ENCODE peak calls at places on chromosomes 2 and 18, in eight cellular contexts. T is lung, C is cardiac fibroblast, G is IMR-90, K is astrocyte of the spinal cord, A is GM12864, E is A549, H is tibial artery. Y is an unnamed sample.

GRCh38 chr2:196143641-196144236 is 27.6 kb downstream of the STK17B start:
- DNase-seq in H (no peak), K (peak), E (no peak), C (no peak), G (peak), T (no peak), A (no peak), Y (no peak)

GRCh38 chr18:53698907-53699306 is 525.6 kb downstream of the MBD2 start:
- DNase-seq in T (peak), A (no peak), C (peak), H (no peak), G (no peak), K (peak), E (peak), Y (peak)

GRCh38 chr2:124153713-124154112 is 128.6 kb downstream of the CNTNAP5 start:
- DNase-seq in E (no peak), G (no peak), K (no peak), C (no peak), T (no peak), A (no peak), H (no peak), Y (no peak)

GRCh38 chr18:37445368-37445767 is 120.2 kb downstream of the CELF4 start:
- DNase-seq in A (no peak), G (no peak), K (no peak), C (no peak), T (no peak), H (no peak), E (no peak), Y (no peak)

GRCh38 chr18:1213126-1213525 is 308.5 kb downstream of the ADCYAP1 start:
- DNase-seq in A (no peak), E (no peak), G (no peak), H (no peak), T (no peak), C (no peak), K (no peak), Y (no peak)

GRCh38 chr2:27753744-27754588 is 17.6 kb upstream of the MRPL33 start:
- DNase-seq in H (peak), K (peak), C (peak), T (peak), A (no peak), G (peak), E (peak), Y (peak)

GRCh38 chr2:148926291-148926961 is 51.4 kb downstream of the KIF5C start:
- DNase-seq in C (peak), H (no peak), K (peak), E (peak), G (peak), T (no peak), A (peak), Y (peak)

GRCh38 chr18:45551417-45551816 is 63.9 kb upstream of the SLC14A2 start:
- DNase-seq in G (no peak), H (no peak), E (no peak), A (no peak), T (no peak), C (no peak), K (no peak), Y (no peak)

GRCh38 chr2:232871418-232871834 is 1.4 kb downstream of the SNORC start:
- DNase-seq in G (no peak), T (no peak), C (no peak), K (no peak), H (peak), A (no peak), E (no peak), Y (no peak)

GRCh38 chr2:100046961-100047950 is 95.1 kb downstream of the AFF3 start:
- DNase-seq in A (no peak), H (no peak), C (no peak), K (no peak), G (peak), E (no peak), T (no peak), Y (no peak)

GRCh38 chr18:49968649-49969309 is 155.4 kb upstream of the ACAA2 start:
- DNase-seq in C (no peak), A (no peak), T (no peak), G (no peak), E (no peak), H (no peak), K (no peak), Y (no peak)

GRCh38 chr2:191318729-191319078 is 73.5 kb downstream of the MYO1B start:
- DNase-seq in K (peak), G (peak), E (peak), T (no peak), A (no peak), C (peak), H (no peak), Y (peak)

GRCh38 chr2:207163053-207163814 is 2.5 kb downstream of the KLF7 start:
- DNase-seq in C (peak), E (peak), A (no peak), H (no peak), K (peak), G (peak), T (no peak), Y (no peak)

GRCh38 chr2:95320986-95321767 is 24.0 kb downstream of the KCNIP3 start:
- DNase-seq in H (no peak), K (no peak), C (no peak), A (no peak), E (no peak), G (no peak), T (no peak), Y (no peak)

GRCh38 chr2:64987001-64987962 is 1.9 kb upstream of the SLC1A4 start:
- DNase-seq in T (no peak), E (no peak), C (peak), K (peak), G (peak), H (no peak), A (peak), Y (no peak)

GRCh38 chr2:33583194-33583938 is 15.7 kb downstream of the FAM98A start:
- DNase-seq in K (peak), A (peak), H (no peak), E (no peak), T (no peak), G (peak), C (peak), Y (no peak)

GRCh38 chr2:237574894-237575868 is 8.8 kb downstream of the PRLH start:
- DNase-seq in A (no peak), E (no peak), C (no peak), H (no peak), K (no peak), G (no peak), T (peak), Y (peak)

GRCh38 chr2:190318514-190318913 is 1.1 kb downstream of the HIBCH start:
- DNase-seq in K (no peak), H (no peak), A (no peak), E (no peak), T (no peak), G (no peak), C (no peak), Y (no peak)

GRCh38 chr2:223674998-223675609 is 72.9 kb upstream of the SCG2 start:
- DNase-seq in T (no peak), C (peak), H (no peak), A (no peak), E (peak), G (peak), K (peak), Y (no peak)

GRCh38 chr2:135657806-135658582 is 83.7 kb upstream of the UBXN4 start:
- DNase-seq in H (no peak), E (no peak), K (no peak), T (no peak), A (no peak), G (no peak), C (no peak), Y (no peak)

GRCh38 chr2:238104521-238105311 is 4.6 kb downstream of the ESPNL start:
- DNase-seq in A (no peak), H (peak), T (no peak), C (no peak), G (no peak), K (no peak), E (no peak), Y (no peak)

GRCh38 chr2:9824441-9824840 is 18.8 kb upstream of the TAF1B start:
- DNase-seq in H (no peak), A (no peak), T (no peak), G (no peak), K (no peak), E (no peak), C (no peak), Y (no peak)

GRCh38 chr18:51068111-51068510 is 38.1 kb downstream of the SMAD4 start:
- DNase-seq in G (peak), E (no peak), A (no peak), T (no peak), H (no peak), K (peak), C (peak), Y (no peak)

GRCh38 chr2:100262555-100263320 is 59.6 kb downstream of the LONRF2 start:
- DNase-seq in K (peak), A (no peak), H (peak), E (peak), C (peak), T (peak), G (peak), Y (peak)

GRCh38 chr2:44546469-44547127 is 184.9 kb downstream of the CAMKMT start:
- DNase-seq in T (no peak), E (no peak), C (no peak), A (no peak), H (no peak), K (no peak), G (no peak), Y (no peak)

GRCh38 chr2:197480165-197481036 is 19.2 kb downstream of the HSPD1 start:
- DNase-seq in K (no peak), A (no peak), H (no peak), G (no peak), T (no peak), E (no peak), C (no peak), Y (no peak)

GRCh38 chr2:2856723-2857415 is 520.7 kb downstream of the EIPR1 start:
- DNase-seq in A (no peak), K (no peak), H (no peak), C (no peak), G (no peak), E (no peak), T (no peak), Y (no peak)

GRCh38 chr2:53987336-53987921 is 16.6 kb upstream of the PSME4 start:
- DNase-seq in H (no peak), C (peak), G (peak), T (peak), K (peak), A (no peak), E (no peak), Y (no peak)

GRCh38 chr2:48715956-48716355 is 39.6 kb downstream of the LHCGR start:
- DNase-seq in T (no peak), K (peak), C (peak), G (peak), A (no peak), E (no peak), H (no peak), Y (no peak)

GRCh38 chr2:23563673-23564617 is 179.0 kb downstream of the KLHL29 start:
- DNase-seq in A (no peak), C (peak), K (peak), T (peak), H (peak), E (no peak), G (peak), Y (peak)
- TF ChIP-seq CTCF in A (no peak), C (no peak), K (peak), T (no peak), H (peak), E (no peak), G (no peak), Y (no peak)

GRCh38 chr2:231393149-231394131 is 2.1 kb upstream of the B3GNT7 start:
- DNase-seq in A (peak), K (no peak), C (no peak), G (no peak), T (no peak), E (no peak), H (no peak), Y (no peak)
- TF ChIP-seq CTCF in A (no peak), K (peak), C (peak), G (no peak), T (no peak), E (no peak), H (no peak), Y (no peak)

DNA sequence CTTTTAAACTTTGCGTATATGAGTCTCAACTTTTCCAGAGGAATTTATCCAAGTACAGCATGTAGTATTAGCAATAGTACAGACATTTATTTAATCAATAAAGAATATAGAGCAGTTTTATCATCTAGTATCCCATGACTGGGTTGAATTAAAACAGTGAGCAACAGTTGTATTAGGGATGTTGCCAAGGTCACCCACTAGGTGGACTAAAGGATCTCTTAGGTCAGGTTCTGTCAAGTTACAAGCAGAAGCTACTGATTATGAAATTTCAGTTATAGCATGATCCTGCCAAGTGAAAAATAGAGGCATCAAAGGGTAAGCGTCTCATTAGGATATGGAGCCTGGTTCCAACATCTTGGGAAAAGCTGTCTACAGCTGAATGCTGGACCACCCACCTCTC is 52.1 kb upstream of the LAPTM4A start:
- DNase-seq in H (no peak), K (no peak), T (no peak), E (peak), G (peak), A (no peak), C (peak), Y (no peak)
- TF ChIP-seq CTCF in H (no peak), K (peak), T (no peak), E (peak), G (peak), A (peak), C (peak), Y (no peak)

GRCh38 chr18:21912339-21913239 is 172.0 kb downstream of the MIB1 start:
- DNase-seq in T (no peak), G (no peak), C (no peak), A (no peak), E (no peak), K (no peak), H (no peak), Y (peak)

GRCh38 chr18:21916594-21916993 is 176.0 kb downstream of the MIB1 start:
- DNase-seq in H (no peak), K (no peak), T (no peak), E (no peak), G (no peak), C (no peak), A (no peak), Y (no peak)

GRCh38 chr18:21911551-21911950 is 171.0 kb downstream of the MIB1 start:
- DNase-seq in G (no peak), H (no peak), C (no peak), E (no peak), T (no peak), K (no peak), A (no peak), Y (no peak)

GRCh38 chr18:21915546-21915945 is 175.0 kb downstream of the MIB1 start:
- DNase-seq in G (no peak), K (no peak), T (no peak), C (no peak), E (no peak), H (no peak), A (no peak), Y (no peak)

GRCh38 chr18:21914739-21915319 is 174.2 kb downstream of the MIB1 start:
- DNase-seq in E (peak), A (no peak), C (peak), H (no peak), K (peak), G (peak), T (no peak), Y (peak)
- TF ChIP-seq CTCF in E (peak), A (peak), C (peak), H (peak), K (peak), G (peak), T (peak), Y (peak)

DNA sequence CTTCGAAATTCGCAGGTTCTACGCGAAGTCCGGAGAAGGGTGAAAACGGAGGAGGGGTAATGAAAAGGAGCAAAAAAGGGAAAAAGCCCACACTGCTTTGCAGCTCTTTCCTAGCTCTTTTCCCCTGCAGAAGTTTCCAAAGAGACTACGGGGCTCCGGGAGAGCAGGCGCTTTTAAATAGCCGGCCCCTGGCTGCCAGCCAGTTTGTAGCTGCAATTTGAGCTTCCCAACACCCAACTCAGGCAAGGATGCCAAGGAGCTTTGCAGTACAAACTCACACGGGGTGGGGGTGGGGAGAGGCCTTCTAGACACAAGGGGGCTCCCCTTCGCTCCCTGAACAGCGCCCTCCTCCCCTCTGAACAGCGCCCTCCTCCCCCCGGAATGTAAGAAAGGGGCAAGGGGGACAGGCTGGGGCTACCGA is at the start of gene IGFBP5:
- DNase-seq in E (no peak), T (peak), A (no peak), H (peak), C (peak), G (peak), K (peak), Y (peak)
- TF ChIP-seq CTCF in E (peak), T (no peak), A (no peak), H (peak), C (no peak), G (peak), K (peak), Y (no peak)